ENCODE peak calls at places on chromosomes 2 and 18, in eight cellular contexts. One of them, this sample, is unnamed.

GRCh38 chr2:236541008-236541562 is 28.5 kb upstream of the ACKR3 start:
- DNase-seq in activated CD4-positive, CD25-positive, alpha-beta regulatory T cell treated with anti-CD3 and anti-CD28 coated beads, Interleukin-2, amount 50 U/mL, for 72 hours: no peak
- DNase-seq in upper lobe of right lung: no peak
- DNase-seq in naive thymus-derived CD8-positive, alpha-beta T cell: no peak
- DNase-seq in activated gamma-delta T cell: no peak
- DNase-seq in C1 segment of cervical spinal cord: no peak
- DNase-seq in H54: no peak
- DNase-seq in stimulated activated naive CD8-positive, alpha-beta T cell treated with anti-CD3 and anti-CD28 coated beads, Interleukin-15, Interleukin-2, amounts not matched to agents 100 U/mL and 50 U/mL, for 24 hours: no peak
- DNase-seq in this sample: no peak

GRCh38 chr2:130381145-130381544 is 25.3 kb downstream of the PTPN18 start:
- DNase-seq in naive thymus-derived CD8-positive, alpha-beta T cell: no peak
- DNase-seq in activated gamma-delta T cell: no peak
- DNase-seq in activated CD4-positive, CD25-positive, alpha-beta regulatory T cell treated with anti-CD3 and anti-CD28 coated beads, Interleukin-2, amount 50 U/mL, for 72 hours: no peak
- DNase-seq in stimulated activated naive CD8-positive, alpha-beta T cell treated with anti-CD3 and anti-CD28 coated beads, Interleukin-15, Interleukin-2, amounts not matched to agents 100 U/mL and 50 U/mL, for 24 hours: no peak
- DNase-seq in H54: no peak
- DNase-seq in upper lobe of right lung: no peak
- DNase-seq in C1 segment of cervical spinal cord: no peak
- DNase-seq in this sample: no peak

GRCh38 chr2:178069551-178069950 is 3.0 kb downstream of the PDE11A start:
- DNase-seq in naive thymus-derived CD8-positive, alpha-beta T cell: no peak
- DNase-seq in activated CD4-positive, CD25-positive, alpha-beta regulatory T cell treated with anti-CD3 and anti-CD28 coated beads, Interleukin-2, amount 50 U/mL, for 72 hours: no peak
- DNase-seq in activated gamma-delta T cell: no peak
- DNase-seq in upper lobe of right lung: no peak
- DNase-seq in C1 segment of cervical spinal cord: no peak
- DNase-seq in stimulated activated naive CD8-positive, alpha-beta T cell treated with anti-CD3 and anti-CD28 coated beads, Interleukin-15, Interleukin-2, amounts not matched to agents 100 U/mL and 50 U/mL, for 24 hours: no peak
- DNase-seq in H54: no peak
- DNase-seq in this sample: no peak

GRCh38 chr2:86002375-86002774 is 103.3 kb downstream of the POLR1A start:
- DNase-seq in upper lobe of right lung: no peak
- DNase-seq in naive thymus-derived CD8-positive, alpha-beta T cell: no peak
- DNase-seq in H54: no peak
- DNase-seq in stimulated activated naive CD8-positive, alpha-beta T cell treated with anti-CD3 and anti-CD28 coated beads, Interleukin-15, Interleukin-2, amounts not matched to agents 100 U/mL and 50 U/mL, for 24 hours: no peak
- DNase-seq in activated gamma-delta T cell: no peak
- DNase-seq in activated CD4-positive, CD25-positive, alpha-beta regulatory T cell treated with anti-CD3 and anti-CD28 coated beads, Interleukin-2, amount 50 U/mL, for 72 hours: no peak
- DNase-seq in C1 segment of cervical spinal cord: no peak
- DNase-seq in this sample: no peak

GRCh38 chr2:98607741-98608117 is 583 bp downstream of the COA5 start:
- DNase-seq in naive thymus-derived CD8-positive, alpha-beta T cell: no peak
- DNase-seq in activated gamma-delta T cell: no peak
- DNase-seq in C1 segment of cervical spinal cord: no peak
- DNase-seq in H54: no peak
- DNase-seq in stimulated activated naive CD8-positive, alpha-beta T cell treated with anti-CD3 and anti-CD28 coated beads, Interleukin-15, Interleukin-2, amounts not matched to agents 100 U/mL and 50 U/mL, for 24 hours: no peak
- DNase-seq in upper lobe of right lung: no peak
- DNase-seq in activated CD4-positive, CD25-positive, alpha-beta regulatory T cell treated with anti-CD3 and anti-CD28 coated beads, Interleukin-2, amount 50 U/mL, for 72 hours: no peak
- DNase-seq in this sample: no peak

GRCh38 chr18:55477537-55478300 is 110.3 kb downstream of the TCF4 start:
- DNase-seq in naive thymus-derived CD8-positive, alpha-beta T cell: peak
- DNase-seq in C1 segment of cervical spinal cord: peak
- DNase-seq in activated gamma-delta T cell: no peak
- DNase-seq in upper lobe of right lung: no peak
- DNase-seq in H54: peak
- DNase-seq in stimulated activated naive CD8-positive, alpha-beta T cell treated with anti-CD3 and anti-CD28 coated beads, Interleukin-15, Interleukin-2, amounts not matched to agents 100 U/mL and 50 U/mL, for 24 hours: no peak
- DNase-seq in activated CD4-positive, CD25-positive, alpha-beta regulatory T cell treated with anti-CD3 and anti-CD28 coated beads, Interleukin-2, amount 50 U/mL, for 72 hours: no peak
- DNase-seq in this sample: no peak

GRCh38 chr18:74840492-74841167 is 243.0 kb downstream of the ZNF407 start:
- DNase-seq in stimulated activated naive CD8-positive, alpha-beta T cell treated with anti-CD3 and anti-CD28 coated beads, Interleukin-15, Interleukin-2, amounts not matched to agents 100 U/mL and 50 U/mL, for 24 hours: no peak
- DNase-seq in naive thymus-derived CD8-positive, alpha-beta T cell: no peak
- DNase-seq in C1 segment of cervical spinal cord: no peak
- DNase-seq in activated gamma-delta T cell: no peak
- DNase-seq in H54: peak
- DNase-seq in upper lobe of right lung: no peak
- DNase-seq in activated CD4-positive, CD25-positive, alpha-beta regulatory T cell treated with anti-CD3 and anti-CD28 coated beads, Interleukin-2, amount 50 U/mL, for 72 hours: no peak
- DNase-seq in this sample: no peak

GRCh38 chr2:65282492-65283053 is 54.9 kb downstream of the ACTR2 start:
- DNase-seq in upper lobe of right lung: no peak
- DNase-seq in H54: no peak
- DNase-seq in activated CD4-positive, CD25-positive, alpha-beta regulatory T cell treated with anti-CD3 and anti-CD28 coated beads, Interleukin-2, amount 50 U/mL, for 72 hours: no peak
- DNase-seq in C1 segment of cervical spinal cord: peak
- DNase-seq in naive thymus-derived CD8-positive, alpha-beta T cell: no peak
- DNase-seq in activated gamma-delta T cell: no peak
- DNase-seq in stimulated activated naive CD8-positive, alpha-beta T cell treated with anti-CD3 and anti-CD28 coated beads, Interleukin-15, Interleukin-2, amounts not matched to agents 100 U/mL and 50 U/mL, for 24 hours: no peak
- DNase-seq in this sample: peak

GRCh38 chr2:85958731-85959130 is 69.9 kb upstream of the ST3GAL5 start:
- DNase-seq in H54: no peak
- DNase-seq in C1 segment of cervical spinal cord: no peak
- DNase-seq in activated CD4-positive, CD25-positive, alpha-beta regulatory T cell treated with anti-CD3 and anti-CD28 coated beads, Interleukin-2, amount 50 U/mL, for 72 hours: no peak
- DNase-seq in upper lobe of right lung: no peak
- DNase-seq in activated gamma-delta T cell: no peak
- DNase-seq in naive thymus-derived CD8-positive, alpha-beta T cell: no peak
- DNase-seq in stimulated activated naive CD8-positive, alpha-beta T cell treated with anti-CD3 and anti-CD28 coated beads, Interleukin-15, Interleukin-2, amounts not matched to agents 100 U/mL and 50 U/mL, for 24 hours: no peak
- DNase-seq in this sample: no peak

GRCh38 chr2:75462714-75463113 is 98.0 kb downstream of the EVA1A start:
- DNase-seq in activated gamma-delta T cell: no peak
- DNase-seq in C1 segment of cervical spinal cord: no peak
- DNase-seq in upper lobe of right lung: no peak
- DNase-seq in naive thymus-derived CD8-positive, alpha-beta T cell: no peak
- DNase-seq in stimulated activated naive CD8-positive, alpha-beta T cell treated with anti-CD3 and anti-CD28 coated beads, Interleukin-15, Interleukin-2, amounts not matched to agents 100 U/mL and 50 U/mL, for 24 hours: no peak
- DNase-seq in H54: no peak
- DNase-seq in activated CD4-positive, CD25-positive, alpha-beta regulatory T cell treated with anti-CD3 and anti-CD28 coated beads, Interleukin-2, amount 50 U/mL, for 72 hours: no peak
- DNase-seq in this sample: no peak

GRCh38 chr2:120589782-120590608 is 145.7 kb upstream of the GLI2 start:
- DNase-seq in H54: peak
- DNase-seq in C1 segment of cervical spinal cord: no peak
- DNase-seq in upper lobe of right lung: no peak
- DNase-seq in activated CD4-positive, CD25-positive, alpha-beta regulatory T cell treated with anti-CD3 and anti-CD28 coated beads, Interleukin-2, amount 50 U/mL, for 72 hours: no peak
- DNase-seq in stimulated activated naive CD8-positive, alpha-beta T cell treated with anti-CD3 and anti-CD28 coated beads, Interleukin-15, Interleukin-2, amounts not matched to agents 100 U/mL and 50 U/mL, for 24 hours: no peak
- DNase-seq in activated gamma-delta T cell: no peak
- DNase-seq in naive thymus-derived CD8-positive, alpha-beta T cell: no peak
- DNase-seq in this sample: no peak

GRCh38 chr2:63078852-63079606 is 28.4 kb downstream of the OTX1 start:
- DNase-seq in C1 segment of cervical spinal cord: no peak
- DNase-seq in stimulated activated naive CD8-positive, alpha-beta T cell treated with anti-CD3 and anti-CD28 coated beads, Interleukin-15, Interleukin-2, amounts not matched to agents 100 U/mL and 50 U/mL, for 24 hours: peak
- DNase-seq in H54: no peak
- DNase-seq in naive thymus-derived CD8-positive, alpha-beta T cell: no peak
- DNase-seq in activated gamma-delta T cell: no peak
- DNase-seq in activated CD4-positive, CD25-positive, alpha-beta regulatory T cell treated with anti-CD3 and anti-CD28 coated beads, Interleukin-2, amount 50 U/mL, for 72 hours: no peak
- DNase-seq in upper lobe of right lung: no peak
- DNase-seq in this sample: no peak

GRCh38 chr2:9793156-9793917 is 49.9 kb upstream of the TAF1B start:
- DNase-seq in naive thymus-derived CD8-positive, alpha-beta T cell: no peak
- DNase-seq in H54: no peak
- DNase-seq in upper lobe of right lung: no peak
- DNase-seq in activated CD4-positive, CD25-positive, alpha-beta regulatory T cell treated with anti-CD3 and anti-CD28 coated beads, Interleukin-2, amount 50 U/mL, for 72 hours: no peak
- DNase-seq in stimulated activated naive CD8-positive, alpha-beta T cell treated with anti-CD3 and anti-CD28 coated beads, Interleukin-15, Interleukin-2, amounts not matched to agents 100 U/mL and 50 U/mL, for 24 hours: no peak
- DNase-seq in C1 segment of cervical spinal cord: no peak
- DNase-seq in activated gamma-delta T cell: no peak
- DNase-seq in this sample: no peak

GRCh38 chr2:109402180-109402579 is 211.6 kb downstream of the SEPTIN10 start:
- DNase-seq in activated gamma-delta T cell: no peak
- DNase-seq in activated CD4-positive, CD25-positive, alpha-beta regulatory T cell treated with anti-CD3 and anti-CD28 coated beads, Interleukin-2, amount 50 U/mL, for 72 hours: no peak
- DNase-seq in stimulated activated naive CD8-positive, alpha-beta T cell treated with anti-CD3 and anti-CD28 coated beads, Interleukin-15, Interleukin-2, amounts not matched to agents 100 U/mL and 50 U/mL, for 24 hours: no peak
- DNase-seq in H54: no peak
- DNase-seq in upper lobe of right lung: no peak
- DNase-seq in naive thymus-derived CD8-positive, alpha-beta T cell: no peak
- DNase-seq in C1 segment of cervical spinal cord: no peak
- DNase-seq in this sample: no peak

GRCh38 chr18:27250471-27250870 is 65.4 kb upstream of the CHST9 start:
- DNase-seq in upper lobe of right lung: no peak
- DNase-seq in activated CD4-positive, CD25-positive, alpha-beta regulatory T cell treated with anti-CD3 and anti-CD28 coated beads, Interleukin-2, amount 50 U/mL, for 72 hours: no peak
- DNase-seq in naive thymus-derived CD8-positive, alpha-beta T cell: no peak
- DNase-seq in H54: no peak
- DNase-seq in stimulated activated naive CD8-positive, alpha-beta T cell treated with anti-CD3 and anti-CD28 coated beads, Interleukin-15, Interleukin-2, amounts not matched to agents 100 U/mL and 50 U/mL, for 24 hours: no peak
- DNase-seq in C1 segment of cervical spinal cord: no peak
- DNase-seq in activated gamma-delta T cell: no peak
- DNase-seq in this sample: no peak

GRCh38 chr2:83795777-83796176 is 663.3 kb downstream of the SUCLG1 start:
- DNase-seq in H54: no peak
- DNase-seq in activated gamma-delta T cell: no peak
- DNase-seq in stimulated activated naive CD8-positive, alpha-beta T cell treated with anti-CD3 and anti-CD28 coated beads, Interleukin-15, Interleukin-2, amounts not matched to agents 100 U/mL and 50 U/mL, for 24 hours: no peak
- DNase-seq in activated CD4-positive, CD25-positive, alpha-beta regulatory T cell treated with anti-CD3 and anti-CD28 coated beads, Interleukin-2, amount 50 U/mL, for 72 hours: no peak
- DNase-seq in naive thymus-derived CD8-positive, alpha-beta T cell: no peak
- DNase-seq in upper lobe of right lung: no peak
- DNase-seq in C1 segment of cervical spinal cord: no peak
- DNase-seq in this sample: no peak

This sample was measured in anterior cingulate cortex.